ENCODE peak calls at places on chromosomes 4 and X, in five cellular contexts. M is foreskin fibroblast, U is BE2C, O is epithelial cell of proximal tubule, L is A673. T is an unnamed sample.

GRCh38 chr4:74754218-74754617 is 40.1 kb downstream of the BTC start:
- DNase-seq in M (no peak), U (no peak), O (no peak), L (no peak), T (no peak)

GRCh38 chrX:101117701-101118100 is 19.7 kb downstream of the CENPI start:
- DNase-seq in M (peak; percentile 43), U (no peak), O (no peak), L (no peak), T (no peak)

GRCh38 chrX:129773649-129774458 is 5.9 kb upstream of the SASH3 start:
- DNase-seq in M (no peak), U (no peak), O (no peak), L (no peak), T (no peak)

GRCh38 chr4:129526812-129527211 is 430.9 kb downstream of the C4orf33 start:
- DNase-seq in M (no peak), U (no peak), O (no peak), L (peak; percentile 40), T (no peak)

GRCh38 chr4:2260336-2261109 is 1.4 kb downstream of the MXD4 start:
- DNase-seq in M (peak; percentile 42), U (peak; percentile 7), O (no peak), L (no peak), T (no peak)

GRCh38 chrX:56343231-56343630 is 111.1 kb downstream of the KLF8 start:
- DNase-seq in M (no peak), U (no peak), O (no peak), L (no peak), T (no peak)

GRCh38 chr4:94338681-94339351 is 3.8 kb downstream of the HPGDS start:
- DNase-seq in M (no peak), U (no peak), O (no peak), L (no peak), T (no peak)

GRCh38 chrX:137574102-137574783 is 8.3 kb downstream of the ZIC3 start:
- DNase-seq in M (no peak), U (no peak), O (no peak), L (no peak), T (no peak)

GRCh38 chr4:56817840-56818491 is 3.5 kb downstream of the SPINK2 start:
- DNase-seq in M (no peak), U (no peak), O (no peak), L (no peak), T (no peak)

GRCh38 chrX:29661290-29661689 is 554.1 kb upstream of the MAGEB2 start:
- DNase-seq in M (peak; percentile 47), U (no peak), O (no peak), L (no peak), T (peak; percentile 11)

GRCh38 chrX:22952011-22952410 is 47.7 kb upstream of the DDX53 start:
- DNase-seq in M (peak; percentile 54), U (peak; percentile 39), O (no peak), L (peak; percentile 64), T (no peak)

GRCh38 chrX:118961866-118962560 is 12.4 kb upstream of the LONRF3 start:
- DNase-seq in M (no peak), U (no peak), O (no peak), L (no peak), T (no peak)

GRCh38 chrX:139949703-139950102 is 15.6 kb downstream of the CXorf66 start:
- DNase-seq in M (no peak), U (no peak), O (no peak), L (no peak), T (no peak)

GRCh38 chr4:176306837-176307590 is 12.8 kb upstream of the SPCS3 start:
- DNase-seq in M (no peak), U (no peak), O (peak; percentile 85), L (no peak), T (no peak)

GRCh38 chrX:43969504-43970501 is 3.4 kb downstream of the NDP start:
- DNase-seq in M (peak; percentile 51), U (no peak), O (no peak), L (no peak), T (no peak)

GRCh38 chr4:40299704-40300336 is 35.3 kb upstream of the CHRNA9 start:
- DNase-seq in M (peak; percentile 60), U (no peak), O (no peak), L (no peak), T (no peak)

GRCh38 chr4:153205757-153206156 is 1.5 kb downstream of the TRIM2 start:
- DNase-seq in M (no peak), U (no peak), O (no peak), L (no peak), T (no peak)

GRCh38 chr4:60482921-60483351 is 717.2 kb upstream of the ADGRL3 start:
- DNase-seq in M (no peak), U (no peak), O (no peak), L (no peak), T (no peak)
- TF ChIP-seq CTCF in M (no peak), U (no peak), O (no peak), L (no peak), T (no peak)

GRCh38 chrX:77900688-77901087 is 1.4 kb downstream of the COX7B start:
- DNase-seq in M (no peak), U (no peak), O (no peak), L (no peak), T (no peak)

GRCh38 chrX:77899081-77899828 is at the start of gene COX7B:
- DNase-seq in M (peak; percentile 93), U (peak; percentile 70), O (peak; percentile 92), L (peak; percentile 96), T (peak; percentile 59)

GRCh38 chrX:77901506-77901905 is 2.2 kb downstream of the COX7B start:
- DNase-seq in M (no peak), U (no peak), O (no peak), L (no peak), T (no peak)
- H3K4me3 ChIP-seq in M (no peak overlapping the region), U (no peak overlapping the region), O (peak overlapping the region; percentile 81), L (no peak overlapping the region), T (no peak overlapping the region)

DNA sequence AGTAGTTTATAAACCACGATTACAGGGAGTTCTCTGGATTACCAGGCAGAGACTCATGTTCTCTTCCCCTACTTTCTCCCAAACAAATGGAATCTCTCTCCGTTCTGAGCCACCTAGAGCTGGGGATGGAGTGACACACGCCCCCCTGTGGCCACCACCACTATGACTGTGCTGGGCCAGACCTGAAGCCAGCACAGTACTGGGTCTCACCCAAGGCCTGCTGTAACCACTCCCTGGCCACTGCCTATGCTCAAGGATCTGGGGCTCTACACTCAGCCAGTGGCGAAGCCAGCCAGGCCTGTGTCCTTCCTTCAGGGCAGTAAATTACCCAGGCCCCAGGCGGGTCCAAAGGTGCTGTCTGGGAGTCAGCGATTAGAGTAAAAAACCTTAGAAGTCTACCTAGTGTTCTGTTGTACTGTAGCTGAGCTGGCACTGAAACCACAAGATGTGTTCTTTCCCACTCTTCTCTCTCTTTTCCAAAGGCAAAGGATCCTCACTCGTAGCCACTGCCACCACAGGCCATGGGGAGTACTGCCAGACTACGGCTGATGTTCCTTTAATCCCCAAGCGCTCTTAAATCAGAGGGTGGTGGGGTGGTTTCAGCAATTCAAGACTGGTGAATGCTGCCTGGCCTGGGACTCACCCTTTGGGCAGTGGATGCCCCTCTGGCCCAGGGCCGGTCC is 412.2 kb upstream of the ARX start:
- DNase-seq in M (no peak), U (peak; percentile 9), O (no peak), L (peak; percentile 29), T (no peak)
- TF ChIP-seq CTCF in M (no peak), U (peak; percentile 16), O (peak; percentile 23), L (peak; percentile 59), T (no peak)

GRCh38 chr4:107444-108429 is 16.6 kb upstream of the ZNF718 start:
- DNase-seq in M (no peak), U (no peak), O (no peak), L (no peak), T (no peak)
- H3K4me3 ChIP-seq in M (no peak overlapping the region), U (no peak overlapping the region), O (no peak overlapping the region), L (no peak overlapping the region), T (no peak overlapping the region)

DNA sequence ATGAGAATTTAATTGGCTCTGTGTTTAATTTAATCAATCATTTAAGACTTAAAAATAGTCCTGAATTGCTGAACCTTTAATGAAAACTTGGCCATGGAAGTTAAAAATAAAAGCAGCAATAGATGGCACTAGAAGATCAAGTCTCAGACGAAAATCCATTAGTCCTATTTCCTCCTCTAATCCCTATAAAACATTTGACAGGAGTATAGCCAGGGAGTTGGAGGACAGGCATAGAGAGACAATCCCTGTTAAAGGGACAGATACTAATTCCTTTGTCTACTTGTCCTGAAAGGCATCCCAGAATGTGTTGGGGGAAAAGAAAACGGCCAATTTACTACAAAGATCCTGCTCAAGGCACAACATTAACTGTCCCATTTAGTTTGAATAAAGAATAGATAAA is 276.3 kb upstream of the TACR3 start:
- DNase-seq in M (no peak), U (peak; percentile 8), O (no peak), L (peak; percentile 84), T (peak; percentile 7)
- TF ChIP-seq CTCF in M (no peak), U (peak; percentile 47), O (peak; percentile 34), L (peak; percentile 61), T (no peak)

GRCh38 chrX:13816899-13817298 is at the start of gene GPM6B:
- DNase-seq in M (no peak), U (peak; percentile 60), O (no peak), L (no peak), T (no peak)
- H3K4me3 ChIP-seq in M (no peak within 1 kb of the TSS), U (peak within 1 kb of the TSS; percentile 64), O (no peak within 1 kb of the TSS), L (no peak within 1 kb of the TSS), T (no peak within 1 kb of the TSS)

GRCh38 chr4:87270825-87271224 is 50.4 kb upstream of the KLHL8 start:
- DNase-seq in M (no peak), U (no peak), O (no peak), L (no peak), T (no peak)

GRCh38 chr4:87268401-87268800 is 48.0 kb upstream of the KLHL8 start:
- DNase-seq in M (no peak), U (no peak), O (peak; percentile 61), L (no peak), T (no peak)

GRCh38 chr4:87266986-87267385 is 46.6 kb upstream of the KLHL8 start:
- DNase-seq in M (no peak), U (no peak), O (no peak), L (no peak), T (no peak)

GRCh38 chr4:87274327-87274726 is 48.4 kb downstream of the HSD17B13 start:
- DNase-seq in M (no peak), U (no peak), O (no peak), L (no peak), T (no peak)

DNA sequence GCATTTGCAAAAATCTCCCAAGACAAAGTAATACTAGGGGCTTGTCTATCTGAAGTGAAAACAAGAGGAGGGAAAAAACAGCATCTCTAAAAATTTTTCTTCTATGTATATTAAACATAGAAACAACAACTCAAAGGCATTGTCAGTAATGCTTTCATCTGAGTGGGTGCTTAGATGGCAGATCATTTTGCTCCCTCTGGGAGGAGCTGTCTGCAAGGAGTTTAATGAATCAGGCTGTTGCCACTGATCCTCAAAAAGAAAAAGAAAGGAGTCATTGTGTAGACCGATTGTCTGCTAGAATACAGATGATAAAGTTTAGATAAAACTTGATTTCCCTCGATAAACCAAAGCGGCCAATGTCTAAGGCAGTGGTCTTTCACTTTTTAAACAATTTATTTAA is 49.7 kb upstream of the KLHL8 start:
- DNase-seq in M (peak; percentile 53), U (peak; percentile 46), O (peak; percentile 33), L (peak; percentile 51), T (no peak)
- TF ChIP-seq CTCF in M (peak; percentile 54), U (peak; percentile 85), O (peak; percentile 91), L (peak; percentile 66), T (peak; percentile 66)

GRCh38 chr4:7285244-7286122 is 93.1 kb downstream of the SORCS2 start:
- DNase-seq in M (peak; percentile 9), U (no peak), O (no peak), L (peak; percentile 39), T (no peak)
- H3K4me3 ChIP-seq in M (no peak overlapping the region), U (no peak overlapping the region), O (no peak overlapping the region), L (no peak overlapping the region), T (no peak overlapping the region)

T was measured in keratinocyte.